ENCODE peak calls at places on chromosomes 3 and 15, in nine cellular contexts. J is stimulated activated naive CD4-positive, alpha-beta T cell; C is fibroblast of villous mesenchyme; F is ELF-1; O is COR-L47; L is smooth muscle cell of the brain vasculature; E is T-helper 1 cell; X is WERI-Rb-1; R is neural progenitor cell. K is an unnamed sample.
A peak's percentile ranks its signal among the peaks of the same experiment; 100 is the strongest.

GRCh38 chr3:78091478-78092119 is 1051.7 kb downstream of the ROBO2 start:
- DNase-seq in J (no peak), C (no peak), F (no peak), O (no peak), L (no peak), E (no peak), X (no peak), R (no peak), K (no peak)

GRCh38 chr15:54803139-54803808 is 393.5 kb downstream of the RSL24D1 start:
- DNase-seq in J (no peak), C (no peak), F (no peak), O (no peak), L (no peak), E (no peak), X (no peak), R (no peak), K (peak; percentile 19)

GRCh38 chr3:139935071-139935865 is at the start of gene CLSTN2:
- DNase-seq in J (no peak), C (peak; percentile 23), F (peak; percentile 63), O (peak; percentile 84), L (no peak), E (no peak), X (peak; percentile 78), R (peak; percentile 92), K (no peak)

GRCh38 chr3:96410006-96410730 is 404.2 kb upstream of the EPHA6 start:
- DNase-seq in J (no peak), C (no peak), F (no peak), O (no peak), L (no peak), E (no peak), X (no peak), R (no peak), K (no peak)

GRCh38 chr3:104878395-104878794 is 488.3 kb upstream of the ALCAM start:
- DNase-seq in J (no peak), C (peak; percentile 62), F (no peak), O (no peak), L (no peak), E (no peak), X (no peak), R (no peak), K (no peak)

GRCh38 chr3:132034097-132034485 is 723 bp downstream of the CPNE4 start:
- DNase-seq in J (no peak), C (no peak), F (no peak), O (no peak), L (no peak), E (no peak), X (peak; percentile 9), R (peak; percentile 12), K (no peak)

GRCh38 chr3:29169456-29169855 is 111.4 kb upstream of the RBMS3 start:
- DNase-seq in J (no peak), C (no peak), F (no peak), O (no peak), L (no peak), E (no peak), X (no peak), R (no peak), K (no peak)

GRCh38 chr3:56792201-56792600 is 9.5 kb downstream of the ARHGEF3 start:
- DNase-seq in J (no peak), C (no peak), F (no peak), O (no peak), L (no peak), E (no peak), X (no peak), R (no peak), K (no peak)

GRCh38 chr3:66763294-66763693 is 234.8 kb upstream of the KBTBD8 start:
- DNase-seq in J (no peak), C (peak; percentile 55), F (no peak), O (no peak), L (no peak), E (no peak), X (no peak), R (no peak), K (no peak)

GRCh38 chr3:43723121-43723734 is 32.5 kb downstream of the ABHD5 start:
- DNase-seq in J (no peak), C (peak; percentile 10), F (no peak), O (no peak), L (no peak), E (no peak), X (no peak), R (no peak), K (no peak)

GRCh38 chr3:195550723-195551122 is 7.6 kb upstream of the PPP1R2 start:
- DNase-seq in J (no peak), C (no peak), F (no peak), O (no peak), L (no peak), E (no peak), X (no peak), R (no peak), K (no peak)

GRCh38 chr15:54789377-54789776 is 407.4 kb downstream of the RSL24D1 start:
- DNase-seq in J (no peak), C (no peak), F (no peak), O (no peak), L (no peak), E (no peak), X (no peak), R (no peak), K (no peak)

GRCh38 chr15:59953392-59953883 is 50.7 kb upstream of the FOXB1 start:
- DNase-seq in J (no peak), C (no peak), F (no peak), O (peak; percentile 91), L (no peak), E (no peak), X (peak; percentile 57), R (no peak), K (no peak)

GRCh38 chr3:30294241-30294667 is 312.1 kb upstream of the TGFBR2 start:
- DNase-seq in J (no peak), C (no peak), F (no peak), O (no peak), L (no peak), E (no peak), X (no peak), R (peak; percentile 26), K (no peak)

GRCh38 chr3:139378587-139378986 is 10.9 kb downstream of the COPB2 start:
- DNase-seq in J (no peak), C (no peak), F (no peak), O (peak; percentile 92), L (no peak), E (no peak), X (no peak), R (no peak), K (no peak)

GRCh38 chr3:116270053-116270452 is 175.2 kb downstream of the LSAMP start:
- DNase-seq in J (no peak), C (no peak), F (no peak), O (no peak), L (no peak), E (no peak), X (no peak), R (no peak), K (no peak)

GRCh38 chr3:59189561-59190338 is 139.9 kb upstream of the CFAP20DC start:
- DNase-seq in J (no peak), C (no peak), F (peak; percentile 57), O (no peak), L (no peak), E (no peak), X (peak; percentile 82), R (no peak), K (no peak)

GRCh38 chr3:56761887-56762605 is 39.7 kb downstream of the ARHGEF3 start:
- DNase-seq in J (no peak), C (peak; percentile 73), F (no peak), O (no peak), L (no peak), E (no peak), X (no peak), R (no peak), K (no peak)

GRCh38 chr15:39312984-39313383 is 267.9 kb upstream of the THBS1 start:
- DNase-seq in J (no peak), C (no peak), F (no peak), O (peak; percentile 0), L (no peak), E (no peak), X (peak; percentile 9), R (peak; percentile 35), K (no peak)

GRCh38 chr15:65286069-65286703 is 497 bp downstream of the PARP16 start:
- DNase-seq in J (peak; percentile 42), C (peak; percentile 20), F (peak; percentile 85), O (peak; percentile 68), L (no peak), E (no peak), X (no peak), R (peak; percentile 87), K (no peak)

GRCh38 chr3:22960326-22960984 is 242.7 kb upstream of the UBE2E2 start:
- DNase-seq in J (peak; percentile 2), C (peak; percentile 42), F (no peak), O (peak; percentile 39), L (peak; percentile 33), E (no peak), X (peak; percentile 16), R (peak; percentile 66), K (no peak)

GRCh38 chr3:197795200-197795599 is 4.1 kb downstream of the LRCH3 start:
- DNase-seq in J (no peak), C (peak; percentile 70), F (no peak), O (no peak), L (no peak), E (no peak), X (no peak), R (no peak), K (no peak)

GRCh38 chr3:105040026-105040622 is 326.6 kb upstream of the ALCAM start:
- DNase-seq in J (no peak), C (no peak), F (no peak), O (peak; percentile 23), L (no peak), E (no peak), X (no peak), R (no peak), K (no peak)